ENCODE peak calls at places on chromosomes 3 and 15, in seven cellular contexts. P is progenitor cell of endocrine pancreas, S is MCF 10A, J is WTC11, T is IMR-90, X is body of pancreas, M is AG04450. E is an unnamed sample.

GRCh38 chr15:100131321-100132224 is 210.2 kb downstream of the ADAMTS17 start:
- DNase-seq in S (no peak), J (peak), X (peak), M (no peak), T (peak), P (no peak), E (no peak)

GRCh38 chr15:79640206-79640605 is 208.1 kb downstream of the MINAR1 start:
- DNase-seq in P (no peak), M (peak), X (peak), S (peak), J (no peak), T (peak), E (no peak)

GRCh38 chr15:64284037-64284436 is 71.9 kb downstream of the CSNK1G1 start:
- DNase-seq in P (no peak), M (no peak), J (no peak), X (no peak), S (peak), T (peak), E (no peak)

GRCh38 chr3:42351221-42351620 is 59.2 kb downstream of the LYZL4 start:
- DNase-seq in J (no peak), M (no peak), S (no peak), P (no peak), X (no peak), T (peak), E (no peak)

GRCh38 chr3:30615615-30616346 is 9.4 kb downstream of the TGFBR2 start:
- DNase-seq in M (no peak), P (no peak), S (no peak), T (no peak), J (no peak), X (no peak), E (no peak)

GRCh38 chr3:130932979-130933378 is 39.1 kb downstream of the ATP2C1 start:
- DNase-seq in P (no peak), T (no peak), M (no peak), X (no peak), J (no peak), S (no peak), E (no peak)

GRCh38 chr15:96264351-96264798 is 66.1 kb upstream of the NR2F2 start:
- DNase-seq in X (peak), P (no peak), S (peak), T (no peak), M (no peak), J (no peak), E (no peak)

GRCh38 chr3:23495507-23495906 is 292.4 kb downstream of the UBE2E2 start:
- DNase-seq in M (no peak), X (no peak), P (no peak), T (peak), S (peak), J (no peak), E (no peak)

GRCh38 chr3:111521881-111522280 is 20.1 kb upstream of the CD96 start:
- DNase-seq in T (peak), P (no peak), J (no peak), X (no peak), S (no peak), M (no peak), E (no peak)

GRCh38 chr3:66469220-66469640 is 31.6 kb downstream of the LRIG1 start:
- DNase-seq in M (no peak), J (no peak), P (no peak), X (no peak), S (no peak), T (peak), E (no peak)

GRCh38 chr3:42071720-42072582 is 19.2 kb upstream of the TRAK1 start:
- DNase-seq in S (peak), M (no peak), P (no peak), X (peak), J (no peak), T (peak), E (no peak)

GRCh38 chr3:15330031-15330596 is 2.3 kb downstream of the SH3BP5 start:
- DNase-seq in S (peak), J (no peak), X (peak), T (peak), M (no peak), P (no peak), E (no peak)

GRCh38 chr15:56056626-56057025 is 63.2 kb upstream of the NEDD4 start:
- DNase-seq in J (no peak), P (no peak), M (no peak), S (no peak), X (no peak), T (no peak), E (no peak)

GRCh38 chr15:78070049-78070698 is 7.3 kb downstream of the TBC1D2B start:
- DNase-seq in M (no peak), X (no peak), P (no peak), S (no peak), J (peak), T (no peak), E (no peak)

GRCh38 chr15:44633603-44634002 is 29.9 kb downstream of the SPG11 start:
- DNase-seq in T (peak), P (no peak), S (peak), J (no peak), M (no peak), X (no peak), E (no peak)

GRCh38 chr3:134039161-134039862 is 9.6 kb upstream of the SLCO2A1 start:
- DNase-seq in T (no peak), J (peak), M (no peak), S (peak), P (no peak), X (no peak), E (no peak)

GRCh38 chr3:24100694-24101402 is 155.8 kb downstream of the NR1D2 start:
- DNase-seq in S (no peak), X (peak), J (no peak), T (peak), M (no peak), P (no peak), E (no peak)

GRCh38 chr3:196774191-196774820 is 34.6 kb downstream of the PAK2 start:
- DNase-seq in M (no peak), S (peak), P (no peak), X (no peak), T (no peak), J (no peak), E (no peak)

GRCh38 chr3:54988302-54989022 is 60.6 kb upstream of the LRTM1 start:
- DNase-seq in T (peak), X (peak), P (no peak), M (peak), J (no peak), S (peak), E (no peak)

GRCh38 chr3:158912621-158913020 is 110.8 kb downstream of the MFSD1 start:
- DNase-seq in S (no peak), T (no peak), J (no peak), M (no peak), P (no peak), X (no peak), E (no peak)

GRCh38 chr3:82494977-82495489 is 733.6 kb upstream of the GBE1 start:
- DNase-seq in P (no peak), S (no peak), M (no peak), X (no peak), T (no peak), J (no peak), E (no peak)

GRCh38 chr3:30943206-30943605 is 48.7 kb upstream of the GADL1 start:
- DNase-seq in T (no peak), M (no peak), J (no peak), X (no peak), P (no peak), S (no peak), E (no peak)

GRCh38 chr3:31064021-31064420 is 169.6 kb upstream of the GADL1 start:
- DNase-seq in S (no peak), M (no peak), P (no peak), X (no peak), J (no peak), T (peak), E (no peak)

GRCh38 chr15:23372284-23372683 is 17.7 kb downstream of the GOLGA8S start:
- DNase-seq in J (no peak), S (peak), M (no peak), T (no peak), P (no peak), X (no peak), E (no peak)

GRCh38 chr15:73891328-73891975 is 18.1 kb downstream of the TBC1D21 start:
- DNase-seq in T (no peak), J (no peak), M (no peak), X (no peak), S (no peak), P (no peak), E (no peak)

GRCh38 chr3:192935441-192935840 is 17.8 kb upstream of the MB21D2 start:
- DNase-seq in S (no peak), X (no peak), J (no peak), P (no peak), T (peak), M (peak), E (no peak)

GRCh38 chr3:57079221-57079831 is 18.9 kb downstream of the SPATA12 start:
- DNase-seq in X (peak), P (peak), S (peak), M (no peak), J (peak), T (no peak), E (no peak)

GRCh38 chr3:11140054-11140712 is 14.1 kb upstream of the HRH1 start:
- DNase-seq in P (no peak), S (peak), T (no peak), X (peak), J (no peak), M (no peak), E (no peak)

GRCh38 chr3:15647629-15648167 is 46.2 kb downstream of the BTD start:
- DNase-seq in X (peak), S (peak), M (peak), P (no peak), J (no peak), T (peak), E (no peak)

GRCh38 chr15:27671794-27672438 is 427.2 kb downstream of the OCA2 start:
- DNase-seq in M (no peak), P (no peak), J (no peak), S (no peak), X (no peak), T (no peak), E (no peak)

GRCh38 chr15:75181780-75182179 is 19.9 kb upstream of the C15orf39 start:
- DNase-seq in M (no peak), X (no peak), P (no peak), T (no peak), J (no peak), S (no peak), E (no peak)

GRCh38 chr15:75179773-75180140 is 21.9 kb upstream of the C15orf39 start:
- DNase-seq in X (no peak), J (no peak), P (no peak), M (no peak), S (no peak), T (no peak), E (no peak)

GRCh38 chr15:75185271-75186029 is 16.2 kb upstream of the C15orf39 start:
- DNase-seq in M (no peak), J (no peak), S (no peak), X (no peak), T (no peak), P (no peak), E (no peak)

GRCh38 chr15:75178938-75179772 is 22.5 kb upstream of the C15orf39 start:
- DNase-seq in S (no peak), T (no peak), M (no peak), X (no peak), J (no peak), P (no peak), E (no peak)

GRCh38 chr15:75182187-75183131 is 19.2 kb upstream of the C15orf39 start:
- DNase-seq in T (peak), M (no peak), S (no peak), X (no peak), J (peak), P (no peak), E (no peak)
- TF ChIP-seq CTCF in T (no peak), M (no peak), S (no peak), X (no peak), J (no peak), P (peak), E (no peak)

GRCh38 chr15:49215768-49216739 is 46.0 kb downstream of the GALK2 start:
- DNase-seq in T (no peak), S (peak), P (no peak), J (peak), M (no peak), X (peak), E (no peak)
- TF ChIP-seq CTCF in T (no peak), S (no peak), P (no peak), J (no peak), M (no peak), X (peak), E (peak)

DNA sequence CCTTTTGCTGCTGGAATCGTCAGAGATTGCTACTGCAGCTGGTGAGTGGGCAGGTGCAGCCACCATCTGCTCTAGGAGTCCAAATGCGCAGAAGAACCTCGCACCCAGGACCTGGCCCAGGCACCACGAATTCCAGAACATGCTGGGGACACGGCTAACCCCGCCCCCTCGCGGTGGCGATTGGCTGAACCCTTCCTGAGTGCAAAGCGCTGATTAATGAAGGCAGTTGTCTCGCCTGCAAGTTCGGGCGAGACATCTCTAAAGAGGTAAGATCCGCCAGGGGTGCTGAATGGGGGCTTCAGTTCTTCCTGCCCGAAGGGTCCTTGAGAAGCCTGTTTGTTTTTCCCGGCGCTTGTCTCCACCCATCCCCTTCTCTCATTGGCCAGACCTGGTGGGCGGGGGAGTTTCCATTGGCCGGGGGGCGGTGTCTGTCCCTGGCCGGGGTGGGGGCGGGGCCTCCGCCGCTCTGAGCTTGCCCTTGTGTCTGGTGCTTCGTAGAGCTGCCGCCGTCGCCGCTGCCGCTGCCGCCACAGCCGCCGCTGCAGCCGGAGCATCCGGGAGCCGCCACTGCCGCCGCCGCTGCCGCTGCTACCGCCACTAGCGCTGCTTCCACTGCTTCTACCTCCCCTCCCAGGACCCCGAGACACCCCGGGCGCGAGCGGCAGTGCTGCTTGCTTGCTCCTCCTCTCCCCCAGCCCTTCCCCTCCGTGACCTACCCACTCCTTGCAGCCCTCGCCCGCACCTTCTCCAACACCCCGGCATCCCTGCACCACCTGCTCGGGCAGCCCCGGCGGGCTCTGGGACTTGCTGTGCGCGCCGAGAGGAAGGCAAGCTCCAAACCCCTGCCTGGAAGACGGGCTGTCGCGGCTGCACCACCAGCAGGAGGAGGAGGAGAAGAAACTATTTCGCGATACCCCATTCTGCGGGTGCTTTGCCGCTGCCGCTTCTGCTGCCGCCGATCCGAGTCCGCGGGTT is at the start of gene CADM2:
- DNase-seq in J (peak), M (no peak), T (peak), S (peak), P (peak), X (peak), E (peak)
- TF ChIP-seq CTCF in J (peak), M (no peak), T (no peak), S (peak), P (peak), X (no peak), E (peak)

DNA sequence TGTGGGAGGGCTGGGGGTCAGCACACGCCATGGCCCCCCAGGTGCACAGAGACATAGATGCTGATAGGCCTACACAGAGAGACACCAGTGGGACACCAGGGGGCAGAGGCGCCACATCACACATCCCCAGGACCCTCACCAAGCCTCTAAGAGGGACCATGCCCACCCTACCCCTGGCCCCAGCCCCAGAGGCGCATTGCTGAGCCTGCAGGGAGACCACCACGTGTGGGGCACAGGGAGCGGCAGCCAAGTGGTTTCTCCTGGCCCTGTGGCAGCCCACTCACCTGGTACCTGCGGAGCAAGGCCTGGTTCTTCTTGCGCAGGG is 1.2 kb downstream of the CCDC9B start:
- DNase-seq in T (no peak), S (peak), P (no peak), M (no peak), X (no peak), J (no peak), E (no peak)
- TF ChIP-seq CTCF in T (peak), S (no peak), P (no peak), M (no peak), X (no peak), J (peak), E (no peak)